ENCODE peak calls at places on chromosomes 1 and 21, in six cellular contexts. G is IMR-90, D is A549, S is HCT116, V is K562, K is H1. W is an unnamed sample. For H3K9me3, the result is how much of the 10 kb centered on the place peaks cover.

GRCh38 chr1:48923116-48923515 is 146.4 kb upstream of the BEND5 start:
- DNase-seq in V (no peak), K (no peak), G (no peak), D (no peak), S (no peak), W (no peak)

GRCh38 chr21:39156024-39156423 is 27.2 kb downstream of the PSMG1 start:
- DNase-seq in S (no peak), K (no peak), G (peak), V (no peak), D (no peak), W (no peak)

GRCh38 chr1:150420560-150421265 is 56.8 kb downstream of the RPRD2 start:
- DNase-seq in K (no peak), G (peak), V (no peak), S (no peak), D (no peak), W (peak)

GRCh38 chr21:43854773-43855633 is 10.0 kb upstream of the AGPAT3 start:
- DNase-seq in K (no peak), G (no peak), D (no peak), S (no peak), V (peak), W (no peak)

GRCh38 chr1:212432706-212433576 is at the start of gene NENF:
- DNase-seq in V (peak), D (peak), G (peak), S (peak), K (no peak), W (peak)

GRCh38 chr1:205493241-205494085 is 11.0 kb upstream of the CDK18 start:
- DNase-seq in D (no peak), G (peak), K (no peak), S (no peak), V (no peak), W (no peak)

GRCh38 chr1:178682429-178682828 is 42.6 kb upstream of the RALGPS2 start:
- DNase-seq in G (no peak), V (no peak), S (no peak), D (no peak), K (no peak), W (peak)

GRCh38 chr1:86155807-86156561 is 588 bp downstream of the COL24A1 start:
- DNase-seq in K (no peak), G (peak), D (no peak), V (no peak), S (no peak), W (peak)

GRCh38 chr1:169860750-169861149 is 32.9 kb downstream of the SCYL3 start:
- DNase-seq in D (no peak), V (no peak), S (no peak), K (no peak), G (no peak), W (no peak)

GRCh38 chr1:169859001-169859400 is 34.7 kb downstream of the SCYL3 start:
- DNase-seq in S (no peak), D (no peak), V (no peak), G (no peak), K (no peak), W (no peak)

GRCh38 chr1:169858467-169858866 is 35.2 kb downstream of the SCYL3 start:
- DNase-seq in V (no peak), S (no peak), D (no peak), G (peak), K (no peak), W (no peak)

GRCh38 chr1:169860187-169860586 is 33.5 kb downstream of the SCYL3 start:
- DNase-seq in S (no peak), V (no peak), K (no peak), G (no peak), D (no peak), W (no peak)
- H3K4me2 ChIP-seq in S (no peak), V (no peak), K (no peak), G (no peak), D (no peak), W (no peak)

GRCh38 chr1:80666073-80666472 is 1134.7 kb upstream of the ADGRL2 start:
- DNase-seq in S (no peak), D (no peak), V (no peak), G (no peak), K (no peak), W (no peak)
- H3K9me3 ChIP-seq in S (under half), D (under half), V (under half), G (under half), K (under half), W (under half)

GRCh38 chr1:1560178-1560577 is 14.5 kb downstream of the SSU72 start:
- DNase-seq in V (no peak), K (no peak), G (no peak), D (no peak), S (no peak), W (no peak)
- TF ChIP-seq POLR2A in V (peak), K (no peak), G (no peak), D (no peak), S (no peak), W (no peak)

GRCh38 chr1:14500912-14501311 is 97.6 kb upstream of the KAZN start:
- DNase-seq in K (no peak), G (no peak), S (no peak), D (no peak), V (no peak), W (no peak)

GRCh38 chr1:14500041-14500440 is 98.4 kb upstream of the KAZN start:
- DNase-seq in G (no peak), S (no peak), K (no peak), D (no peak), V (no peak), W (no peak)

GRCh38 chr1:14498839-14499238 is 99.6 kb upstream of the KAZN start:
- DNase-seq in G (no peak), S (no peak), K (no peak), V (no peak), D (no peak), W (no peak)

GRCh38 chr1:14494931-14495330 is 103.6 kb upstream of the KAZN start:
- DNase-seq in G (no peak), S (no peak), D (no peak), K (no peak), V (no peak), W (no peak)

DNA sequence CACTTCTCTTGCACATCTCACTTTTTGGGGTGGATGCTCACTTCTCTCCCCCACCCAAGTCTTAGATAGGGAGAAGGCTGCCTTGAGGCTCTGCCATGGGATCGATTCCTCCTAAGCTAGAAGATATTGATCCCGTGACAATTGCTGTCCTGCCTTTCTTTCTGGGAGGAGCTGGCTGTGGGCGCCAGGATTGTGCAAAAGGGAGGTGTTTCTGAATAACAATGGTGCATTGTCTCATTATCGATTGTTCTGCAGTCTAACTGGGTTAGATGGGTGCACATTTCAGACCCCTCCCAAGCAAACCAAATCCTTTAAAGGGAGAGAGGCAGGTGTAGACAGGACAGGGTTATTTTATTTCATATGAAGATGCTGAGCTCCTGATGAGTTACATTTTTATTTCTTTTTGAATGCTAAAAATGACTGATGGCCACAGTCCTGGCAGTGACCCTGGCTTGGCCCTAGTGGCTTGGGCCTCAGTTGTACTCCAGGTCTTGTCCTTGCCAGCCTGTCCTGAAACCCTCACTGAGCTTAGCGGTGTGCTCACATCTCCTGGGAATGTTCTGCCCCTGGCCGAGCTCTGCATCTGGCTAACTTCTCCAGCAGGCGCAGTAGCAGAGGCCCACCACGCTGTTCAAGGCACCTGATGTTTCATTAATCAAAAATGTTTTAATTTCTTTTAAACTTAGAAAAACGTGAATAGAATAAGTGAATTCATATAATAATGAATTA is 99.0 kb upstream of the KAZN start:
- DNase-seq in G (no peak), K (no peak), V (no peak), D (no peak), S (no peak), W (no peak)
- H3K4me2 ChIP-seq in G (peak), K (no peak), V (no peak), D (no peak), S (no peak), W (no peak)

GRCh38 chr21:7953058-7953457 is 2568.3 kb upstream of the TPTE start:
- DNase-seq in V (no peak), G (no peak), K (no peak), D (no peak), S (no peak), W (no peak)
- H3K9me3 ChIP-seq in V (under half), G (half or more), K (half or more), D (under half), S (half or more), W (half or more)

DNA sequence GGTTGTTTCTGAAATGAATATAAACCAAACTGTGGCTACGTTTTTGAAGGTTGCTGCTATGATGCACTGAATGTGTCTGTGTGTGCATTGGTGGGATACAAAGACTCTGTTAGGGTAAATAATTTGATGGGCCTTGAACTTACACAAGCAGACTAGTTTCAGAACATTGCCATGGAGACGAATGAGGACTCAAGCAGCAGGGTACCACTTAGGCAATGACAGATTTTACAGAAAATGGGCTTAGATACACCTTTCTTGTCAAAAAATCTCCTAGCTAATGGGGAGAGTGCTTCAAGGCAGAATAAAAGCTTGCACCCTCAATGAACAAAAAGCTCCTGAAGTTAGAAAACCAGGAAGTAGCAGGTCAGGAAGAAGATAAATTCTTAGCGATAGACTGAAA is 55.7 kb downstream of the IER5 start:
- DNase-seq in K (no peak), S (no peak), V (no peak), G (no peak), D (no peak), W (no peak)
- TF ChIP-seq POLR2A in K (no peak), S (no peak), V (no peak), G (no peak), D (no peak), W (no peak)

DNA sequence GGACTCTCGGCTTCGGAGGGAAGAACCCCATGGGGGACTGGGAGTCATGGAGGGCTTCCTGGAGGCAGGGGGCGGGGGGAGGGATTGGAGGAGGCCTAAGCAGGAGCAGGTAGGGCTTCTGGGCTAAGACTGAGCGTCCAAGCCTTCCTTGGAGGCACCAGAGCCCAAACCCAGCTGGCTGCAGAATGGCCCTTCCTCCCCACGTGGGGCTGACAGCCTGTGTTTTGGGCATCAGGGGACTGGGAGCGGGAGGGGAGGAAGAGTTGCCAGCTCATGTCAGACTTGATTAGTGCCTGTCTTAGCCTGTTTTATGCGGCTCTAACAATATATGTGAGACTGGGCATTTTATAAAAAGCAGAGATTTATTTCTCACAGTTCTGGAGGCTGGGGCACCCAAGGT is 38.9 kb downstream of the AJAP1 start:
- DNase-seq in D (no peak), G (no peak), S (no peak), K (no peak), V (no peak), W (no peak)
- H3K4me2 ChIP-seq in D (no peak), G (no peak), S (no peak), K (no peak), V (no peak), W (no peak)

W was measured in endothelial cell of umbilical vein.